ENCODE peak calls at places on chromosome 10, in eight cellular contexts. One of them, this sample, is unnamed.

GRCh38 chr10:102396251-102396650 is 746 bp downstream of the NFKB2 start:
- DNase-seq in GM20000: no peak
- DNase-seq in astrocyte: no peak
- DNase-seq in MCF 10A: no peak
- DNase-seq in T-helper 17 cell: no peak
- DNase-seq in A549: no peak
- DNase-seq in bronchial epithelial cell: no peak
- DNase-seq in stimulated activated CD8-positive, alpha-beta memory T cell treated with anti-CD3 and anti-CD28 coated beads, Interleukin-4, amount 100 ng/mL, for 4 hours: no peak
- DNase-seq in this sample: no peak

GRCh38 chr10:5317547-5318107 is 47.1 kb upstream of the UCN3 start:
- DNase-seq in GM20000: no peak
- DNase-seq in astrocyte: peak
- DNase-seq in MCF 10A: peak
- DNase-seq in T-helper 17 cell: no peak
- DNase-seq in A549: peak
- DNase-seq in bronchial epithelial cell: peak
- DNase-seq in stimulated activated CD8-positive, alpha-beta memory T cell treated with anti-CD3 and anti-CD28 coated beads, Interleukin-4, amount 100 ng/mL, for 4 hours: peak
- DNase-seq in this sample: peak

GRCh38 chr10:97888641-97889262 is 39.1 kb downstream of the GOLGA7B start:
- DNase-seq in GM20000: no peak
- DNase-seq in astrocyte: peak
- DNase-seq in MCF 10A: peak
- DNase-seq in T-helper 17 cell: no peak
- DNase-seq in A549: peak
- DNase-seq in bronchial epithelial cell: peak
- DNase-seq in stimulated activated CD8-positive, alpha-beta memory T cell treated with anti-CD3 and anti-CD28 coated beads, Interleukin-4, amount 100 ng/mL, for 4 hours: no peak
- DNase-seq in this sample: no peak

GRCh38 chr10:84008878-84009277 is 130.4 kb upstream of the GHITM start:
- DNase-seq in GM20000: peak
- DNase-seq in astrocyte: no peak
- DNase-seq in MCF 10A: peak
- DNase-seq in T-helper 17 cell: no peak
- DNase-seq in A549: peak
- DNase-seq in bronchial epithelial cell: no peak
- DNase-seq in stimulated activated CD8-positive, alpha-beta memory T cell treated with anti-CD3 and anti-CD28 coated beads, Interleukin-4, amount 100 ng/mL, for 4 hours: no peak
- DNase-seq in this sample: peak

GRCh38 chr10:118963963-118964362 is 65.6 kb upstream of the NANOS1 start:
- DNase-seq in GM20000: no peak
- DNase-seq in astrocyte: no peak
- DNase-seq in MCF 10A: no peak
- DNase-seq in T-helper 17 cell: no peak
- DNase-seq in A549: no peak
- DNase-seq in bronchial epithelial cell: no peak
- DNase-seq in stimulated activated CD8-positive, alpha-beta memory T cell treated with anti-CD3 and anti-CD28 coated beads, Interleukin-4, amount 100 ng/mL, for 4 hours: no peak
- DNase-seq in this sample: no peak

GRCh38 chr10:87578799-87579401 is 74.2 kb downstream of the MINPP1 start:
- DNase-seq in GM20000: no peak
- DNase-seq in astrocyte: no peak
- DNase-seq in MCF 10A: no peak
- DNase-seq in T-helper 17 cell: no peak
- DNase-seq in A549: no peak
- DNase-seq in bronchial epithelial cell: peak
- DNase-seq in stimulated activated CD8-positive, alpha-beta memory T cell treated with anti-CD3 and anti-CD28 coated beads, Interleukin-4, amount 100 ng/mL, for 4 hours: no peak
- DNase-seq in this sample: no peak

GRCh38 chr10:96493871-96494525 is 19.7 kb downstream of the TLL2 start:
- DNase-seq in GM20000: no peak
- DNase-seq in astrocyte: no peak
- DNase-seq in MCF 10A: no peak
- DNase-seq in T-helper 17 cell: no peak
- DNase-seq in A549: no peak
- DNase-seq in bronchial epithelial cell: no peak
- DNase-seq in stimulated activated CD8-positive, alpha-beta memory T cell treated with anti-CD3 and anti-CD28 coated beads, Interleukin-4, amount 100 ng/mL, for 4 hours: no peak
- DNase-seq in this sample: peak

GRCh38 chr10:23826399-23826798 is 382.5 kb upstream of the KIAA1217 start:
- DNase-seq in GM20000: peak
- DNase-seq in astrocyte: no peak
- DNase-seq in MCF 10A: peak
- DNase-seq in T-helper 17 cell: no peak
- DNase-seq in A549: no peak
- DNase-seq in bronchial epithelial cell: peak
- DNase-seq in stimulated activated CD8-positive, alpha-beta memory T cell treated with anti-CD3 and anti-CD28 coated beads, Interleukin-4, amount 100 ng/mL, for 4 hours: no peak
- DNase-seq in this sample: no peak

GRCh38 chr10:129089341-129089740 is 377.7 kb upstream of the MGMT start:
- DNase-seq in GM20000: no peak
- DNase-seq in astrocyte: no peak
- DNase-seq in MCF 10A: no peak
- DNase-seq in T-helper 17 cell: no peak
- DNase-seq in A549: no peak
- DNase-seq in bronchial epithelial cell: no peak
- DNase-seq in stimulated activated CD8-positive, alpha-beta memory T cell treated with anti-CD3 and anti-CD28 coated beads, Interleukin-4, amount 100 ng/mL, for 4 hours: no peak
- DNase-seq in this sample: no peak

GRCh38 chr10:73159038-73159648 is 8.7 kb downstream of the ECD start:
- DNase-seq in GM20000: peak
- DNase-seq in astrocyte: no peak
- DNase-seq in MCF 10A: peak
- DNase-seq in T-helper 17 cell: peak
- DNase-seq in A549: peak
- DNase-seq in bronchial epithelial cell: peak
- DNase-seq in stimulated activated CD8-positive, alpha-beta memory T cell treated with anti-CD3 and anti-CD28 coated beads, Interleukin-4, amount 100 ng/mL, for 4 hours: no peak
- DNase-seq in this sample: peak

GRCh38 chr10:133520193-133520738 is 6.9 kb upstream of the CYP2E1 start:
- DNase-seq in GM20000: peak
- DNase-seq in astrocyte: no peak
- DNase-seq in MCF 10A: peak
- DNase-seq in T-helper 17 cell: peak
- DNase-seq in A549: peak
- DNase-seq in bronchial epithelial cell: peak
- DNase-seq in stimulated activated CD8-positive, alpha-beta memory T cell treated with anti-CD3 and anti-CD28 coated beads, Interleukin-4, amount 100 ng/mL, for 4 hours: peak
- DNase-seq in this sample: peak

GRCh38 chr10:17199351-17199804 is 2.1 kb downstream of the TRDMT1 start:
- DNase-seq in GM20000: no peak
- DNase-seq in astrocyte: peak
- DNase-seq in MCF 10A: peak
- DNase-seq in T-helper 17 cell: no peak
- DNase-seq in A549: no peak
- DNase-seq in bronchial epithelial cell: no peak
- DNase-seq in stimulated activated CD8-positive, alpha-beta memory T cell treated with anti-CD3 and anti-CD28 coated beads, Interleukin-4, amount 100 ng/mL, for 4 hours: no peak
- DNase-seq in this sample: no peak

GRCh38 chr10:95657250-95657649 is 739 bp upstream of the ALDH18A1 start:
- DNase-seq in GM20000: no peak
- DNase-seq in astrocyte: no peak
- DNase-seq in MCF 10A: no peak
- DNase-seq in T-helper 17 cell: no peak
- DNase-seq in A549: no peak
- DNase-seq in bronchial epithelial cell: no peak
- DNase-seq in stimulated activated CD8-positive, alpha-beta memory T cell treated with anti-CD3 and anti-CD28 coated beads, Interleukin-4, amount 100 ng/mL, for 4 hours: no peak
- DNase-seq in this sample: no peak

GRCh38 chr10:98309366-98310355 is 41.7 kb upstream of the LOXL4 start:
- DNase-seq in GM20000: peak
- DNase-seq in astrocyte: peak
- DNase-seq in MCF 10A: peak
- DNase-seq in T-helper 17 cell: no peak
- DNase-seq in A549: peak
- DNase-seq in bronchial epithelial cell: peak
- DNase-seq in stimulated activated CD8-positive, alpha-beta memory T cell treated with anti-CD3 and anti-CD28 coated beads, Interleukin-4, amount 100 ng/mL, for 4 hours: no peak
- DNase-seq in this sample: peak

GRCh38 chr10:101817542-101818118 is 614 bp downstream of the OGA start:
- DNase-seq in GM20000: peak
- DNase-seq in astrocyte: peak
- DNase-seq in MCF 10A: peak
- DNase-seq in T-helper 17 cell: no peak
- DNase-seq in A549: peak
- DNase-seq in bronchial epithelial cell: peak
- DNase-seq in stimulated activated CD8-positive, alpha-beta memory T cell treated with anti-CD3 and anti-CD28 coated beads, Interleukin-4, amount 100 ng/mL, for 4 hours: no peak
- DNase-seq in this sample: peak

GRCh38 chr10:52146766-52147165 is 167.3 kb upstream of the DKK1 start:
- DNase-seq in GM20000: no peak
- DNase-seq in astrocyte: no peak
- DNase-seq in MCF 10A: no peak
- DNase-seq in T-helper 17 cell: no peak
- DNase-seq in A549: no peak
- DNase-seq in bronchial epithelial cell: peak
- DNase-seq in stimulated activated CD8-positive, alpha-beta memory T cell treated with anti-CD3 and anti-CD28 coated beads, Interleukin-4, amount 100 ng/mL, for 4 hours: no peak
- DNase-seq in this sample: no peak

GRCh38 chr10:44016589-44017482 is 368.1 kb downstream of the CXCL12 start:
- DNase-seq in GM20000: no peak
- DNase-seq in astrocyte: no peak
- DNase-seq in MCF 10A: no peak
- DNase-seq in T-helper 17 cell: no peak
- DNase-seq in A549: no peak
- DNase-seq in bronchial epithelial cell: no peak
- DNase-seq in stimulated activated CD8-positive, alpha-beta memory T cell treated with anti-CD3 and anti-CD28 coated beads, Interleukin-4, amount 100 ng/mL, for 4 hours: no peak
- DNase-seq in this sample: no peak

GRCh38 chr10:78937800-78938694 is 130.7 kb upstream of the ZMIZ1 start:
- DNase-seq in GM20000: no peak
- DNase-seq in astrocyte: no peak
- DNase-seq in MCF 10A: no peak
- DNase-seq in T-helper 17 cell: no peak
- DNase-seq in A549: peak
- DNase-seq in bronchial epithelial cell: no peak
- DNase-seq in stimulated activated CD8-positive, alpha-beta memory T cell treated with anti-CD3 and anti-CD28 coated beads, Interleukin-4, amount 100 ng/mL, for 4 hours: no peak
- DNase-seq in this sample: peak

GRCh38 chr10:126409821-126410220 is 21.5 kb upstream of the ADAM12 start:
- DNase-seq in GM20000: no peak
- DNase-seq in astrocyte: no peak
- DNase-seq in MCF 10A: no peak
- DNase-seq in T-helper 17 cell: no peak
- DNase-seq in A549: no peak
- DNase-seq in bronchial epithelial cell: no peak
- DNase-seq in stimulated activated CD8-positive, alpha-beta memory T cell treated with anti-CD3 and anti-CD28 coated beads, Interleukin-4, amount 100 ng/mL, for 4 hours: no peak
- DNase-seq in this sample: no peak

GRCh38 chr10:126268104-126268900 is 120.0 kb downstream of the ADAM12 start:
- DNase-seq in GM20000: no peak
- DNase-seq in astrocyte: peak
- DNase-seq in MCF 10A: no peak
- DNase-seq in T-helper 17 cell: no peak
- DNase-seq in A549: no peak
- DNase-seq in bronchial epithelial cell: no peak
- DNase-seq in stimulated activated CD8-positive, alpha-beta memory T cell treated with anti-CD3 and anti-CD28 coated beads, Interleukin-4, amount 100 ng/mL, for 4 hours: no peak
- DNase-seq in this sample: no peak

GRCh38 chr10:103350522-103351260 is at the start of gene PCGF6:
- DNase-seq in GM20000: peak
- DNase-seq in astrocyte: peak
- DNase-seq in MCF 10A: peak
- DNase-seq in T-helper 17 cell: peak
- DNase-seq in A549: peak
- DNase-seq in bronchial epithelial cell: peak
- DNase-seq in stimulated activated CD8-positive, alpha-beta memory T cell treated with anti-CD3 and anti-CD28 coated beads, Interleukin-4, amount 100 ng/mL, for 4 hours: peak
- DNase-seq in this sample: peak

GRCh38 chr10:24908793-24909423 is 43.5 kb downstream of the PRTFDC1 start:
- DNase-seq in GM20000: no peak
- DNase-seq in astrocyte: peak
- DNase-seq in MCF 10A: peak
- DNase-seq in T-helper 17 cell: no peak
- DNase-seq in A549: peak
- DNase-seq in bronchial epithelial cell: peak
- DNase-seq in stimulated activated CD8-positive, alpha-beta memory T cell treated with anti-CD3 and anti-CD28 coated beads, Interleukin-4, amount 100 ng/mL, for 4 hours: no peak
- DNase-seq in this sample: no peak

GRCh38 chr10:11806706-11807105 is 16.4 kb upstream of the PROSER2 start:
- DNase-seq in GM20000: no peak
- DNase-seq in astrocyte: no peak
- DNase-seq in MCF 10A: no peak
- DNase-seq in T-helper 17 cell: no peak
- DNase-seq in A549: no peak
- DNase-seq in bronchial epithelial cell: no peak
- DNase-seq in stimulated activated CD8-positive, alpha-beta memory T cell treated with anti-CD3 and anti-CD28 coated beads, Interleukin-4, amount 100 ng/mL, for 4 hours: no peak
- DNase-seq in this sample: no peak

GRCh38 chr10:44966129-44966815 is 6.7 kb downstream of the RASSF4 start:
- DNase-seq in GM20000: no peak
- DNase-seq in astrocyte: no peak
- DNase-seq in MCF 10A: no peak
- DNase-seq in T-helper 17 cell: no peak
- DNase-seq in A549: no peak
- DNase-seq in bronchial epithelial cell: no peak
- DNase-seq in stimulated activated CD8-positive, alpha-beta memory T cell treated with anti-CD3 and anti-CD28 coated beads, Interleukin-4, amount 100 ng/mL, for 4 hours: no peak
- DNase-seq in this sample: no peak